ENCODE peak calls at places on chromosomes 12 and 14, in nine cellular contexts. X is left lung, V is IMR-90, F is OCI-LY7, S is heart left ventricle, L is colonic mucosa, D is cardiac muscle cell, N is body of pancreas, P is left ventricle myocardium inferior. C is an unnamed sample.

GRCh38 chr12:104352106-104352713 is 48.7 kb downstream of the EID3 start:
- DNase-seq in F (no peak), V (peak), S (no peak), N (no peak), L (no peak), D (no peak), P (no peak), X (no peak), C (no peak)

GRCh38 chr12:90086281-90086680 is 377.6 kb upstream of the ATP2B1 start:
- DNase-seq in S (no peak), N (no peak), L (no peak), P (no peak), V (peak), D (no peak), F (no peak), X (no peak), C (no peak)

GRCh38 chr12:67919406-67919805 is 69.8 kb upstream of the IFNG-AS1 start:
- DNase-seq in V (no peak), X (no peak), S (no peak), N (no peak), L (no peak), F (no peak), D (no peak), P (no peak), C (no peak)

GRCh38 chr14:24430682-24431568 is 1.2 kb downstream of the KHNYN start:
- DNase-seq in S (no peak), L (peak), V (peak), X (peak), N (no peak), D (no peak), P (no peak), F (peak), C (peak)

GRCh38 chr14:84929834-84930233 is 600.1 kb upstream of the FLRT2 start:
- DNase-seq in S (no peak), V (no peak), F (no peak), X (no peak), N (no peak), P (no peak), L (no peak), D (no peak), C (no peak)

GRCh38 chr14:94689218-94689984 is 77.2 kb downstream of the SERPINA3 start:
- DNase-seq in S (peak), P (peak), X (peak), F (peak), L (peak), D (peak), N (peak), V (peak), C (peak)

GRCh38 chr14:53214384-53214783 is 61.3 kb upstream of the DDHD1 start:
- DNase-seq in V (no peak), P (no peak), L (no peak), D (no peak), F (no peak), X (no peak), N (no peak), S (no peak), C (no peak)

GRCh38 chr14:51860164-51860835 is at the start of gene GNG2:
- DNase-seq in L (peak), F (peak), V (peak), D (peak), P (peak), S (peak), X (peak), N (peak), C (peak)

GRCh38 chr12:81998761-81999378 is 239.7 kb upstream of the PPFIA2 start:
- DNase-seq in X (no peak), N (no peak), S (no peak), F (no peak), D (no peak), V (no peak), L (no peak), P (no peak), C (no peak)

GRCh38 chr12:75812341-75813018 is 219.1 kb downstream of the PHLDA1 start:
- DNase-seq in N (no peak), D (no peak), X (no peak), F (no peak), P (no peak), L (no peak), S (no peak), V (peak), C (peak)

GRCh38 chr12:25556136-25556535 is 3.1 kb upstream of the LMNTD1 start:
- DNase-seq in L (no peak), P (no peak), N (no peak), D (no peak), V (no peak), F (no peak), X (no peak), S (no peak), C (no peak)

GRCh38 chr14:103427485-103428443 is 42.5 kb downstream of the MARK3 start:
- DNase-seq in S (peak), X (no peak), V (peak), P (no peak), L (no peak), N (no peak), F (no peak), D (no peak), C (peak)

GRCh38 chr12:105289114-105289904 is 41.2 kb upstream of the C12orf75 start:
- DNase-seq in S (no peak), P (no peak), X (no peak), D (no peak), V (peak), N (no peak), F (no peak), L (no peak), C (no peak)

GRCh38 chr14:99734406-99735051 is 50.4 kb downstream of the CYP46A1 start:
- DNase-seq in N (peak), P (peak), V (no peak), F (no peak), D (no peak), S (peak), X (peak), L (no peak), C (no peak)

GRCh38 chr12:106767954-106768501 is 6.5 kb upstream of the RIC8B start:
- DNase-seq in L (no peak), F (no peak), D (no peak), X (no peak), P (no peak), N (peak), S (no peak), V (no peak), C (no peak)
- H3K4me3 ChIP-seq in L (no peak), F (no peak), D (no peak), X (no peak), P (no peak), N (no peak), S (no peak), V (no peak), C (no peak)

GRCh38 chr12:9673404-9674225 is 4.1 kb downstream of the CLEC2D start:
- DNase-seq in S (peak), N (no peak), L (peak), P (peak), V (peak), F (peak), X (peak), D (peak), C (peak)
- TF ChIP-seq CTCF in S (no peak), N (no peak), L (no peak), P (no peak), V (no peak), F (no peak), X (no peak), D (no peak), C (no peak)

GRCh38 chr14:80378084-80378483 is 166.8 kb upstream of the DIO2 start:
- DNase-seq in X (no peak), P (no peak), L (no peak), V (no peak), N (no peak), F (no peak), S (no peak), D (no peak), C (no peak)

GRCh38 chr14:80385340-80385739 is 174.0 kb upstream of the DIO2 start:
- DNase-seq in L (no peak), X (no peak), S (no peak), N (no peak), D (no peak), V (no peak), F (no peak), P (no peak), C (no peak)

GRCh38 chr14:80387563-80387981 is 176.3 kb upstream of the DIO2 start:
- DNase-seq in X (no peak), F (no peak), L (no peak), S (no peak), P (no peak), N (no peak), D (no peak), V (no peak), C (no peak)

DNA sequence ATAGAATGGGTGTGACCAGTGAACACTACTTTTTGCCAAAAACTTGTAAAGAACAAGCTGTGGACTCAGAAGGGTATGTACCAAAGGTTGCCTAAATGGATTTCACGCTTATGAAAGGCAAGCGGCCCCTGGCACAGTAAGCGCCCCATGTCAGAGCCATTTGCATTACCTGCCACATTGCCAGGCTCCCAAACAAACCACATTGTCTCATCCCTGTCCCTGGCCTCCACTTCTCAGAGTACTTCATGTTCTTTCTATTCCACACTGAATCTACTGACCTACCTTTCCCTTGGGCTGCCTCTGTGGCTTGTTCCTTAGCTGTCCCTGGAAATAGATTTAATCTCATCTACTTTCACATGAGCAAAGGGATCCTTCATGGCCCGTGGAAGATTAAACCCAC is 170.7 kb upstream of the DIO2 start:
- DNase-seq in V (no peak), N (no peak), F (no peak), X (no peak), D (no peak), P (no peak), S (no peak), L (no peak), C (no peak)
- H3K4me3 ChIP-seq in V (no peak), N (no peak), F (no peak), X (no peak), D (no peak), P (no peak), S (no peak), L (no peak), C (no peak)

GRCh38 chr14:75793806-75794205 is 132.8 kb downstream of the TTLL5 start:
- DNase-seq in X (no peak), V (peak), D (no peak), F (no peak), N (no peak), L (no peak), S (no peak), P (no peak), C (peak)
- TF ChIP-seq CTCF in X (no peak), V (peak), D (peak), F (peak), N (peak), L (no peak), S (peak), P (peak), C (no peak)

C was measured in GM12865.